ENCODE peak calls at places on chromosomes 3 and 15, in seven cellular contexts. B is osteocyte; G is activated B cell treated with CpG ODN at 0.5 μM for 24 hours; W is MM.1S; N is Caco-2; T is GM10248; M is CD8-positive, alpha-beta T cell. H is an unnamed sample.

GRCh38 chr15:50925281-50925680 is 16.8 kb downstream of the AP4E1 start:
- DNase-seq in M (no peak), B (no peak), W (no peak), G (no peak), T (no peak), N (no peak), H (no peak)

GRCh38 chr15:31031471-31032064 is 40.1 kb upstream of the MTMR10 start:
- DNase-seq in T (peak), W (peak), G (no peak), N (no peak), M (no peak), B (no peak), H (peak)

GRCh38 chr3:15769256-15769915 is 28.4 kb downstream of the ANKRD28 start:
- DNase-seq in B (no peak), T (peak), W (no peak), G (no peak), N (no peak), M (no peak), H (no peak)

GRCh38 chr3:31086698-31087097 is 192.2 kb upstream of the GADL1 start:
- DNase-seq in T (no peak), B (no peak), N (no peak), M (no peak), W (no peak), G (no peak), H (no peak)

GRCh38 chr3:179933079-179933478 is 103.7 kb downstream of the PEX5L start:
- DNase-seq in N (no peak), M (no peak), G (no peak), T (no peak), W (no peak), B (no peak), H (no peak)

GRCh38 chr3:104145164-104145563 is 1221.5 kb upstream of the ALCAM start:
- DNase-seq in W (no peak), T (no peak), N (no peak), G (no peak), M (no peak), B (no peak), H (no peak)

GRCh38 chr3:131200636-131201199 is 174.0 kb downstream of the NEK11 start:
- DNase-seq in T (no peak), G (no peak), N (no peak), M (no peak), B (no peak), W (no peak), H (no peak)

GRCh38 chr3:23882487-23882918 is 34.3 kb downstream of the NKIRAS1 start:
- DNase-seq in W (no peak), G (no peak), M (no peak), B (no peak), T (no peak), N (no peak), H (no peak)

GRCh38 chr3:101163554-101163953 is 156.8 kb downstream of the IMPG2 start:
- DNase-seq in N (no peak), B (no peak), G (no peak), T (no peak), M (no peak), W (no peak), H (no peak)

GRCh38 chr3:126664591-126665214 is 9.8 kb upstream of the TXNRD3 start:
- DNase-seq in T (no peak), G (no peak), N (peak), B (no peak), W (no peak), M (no peak), H (no peak)

GRCh38 chr3:194637066-194637465 is 3.8 kb upstream of the TMEM44 start:
- DNase-seq in T (no peak), M (no peak), N (no peak), W (no peak), B (peak), G (no peak), H (no peak)

GRCh38 chr3:127424766-127425504 is 137.1 kb upstream of the PRR20G start:
- DNase-seq in W (no peak), M (no peak), T (no peak), G (no peak), B (peak), N (no peak), H (no peak)

GRCh38 chr15:80998252-80998651 is 2.5 kb upstream of the TLNRD1 start:
- DNase-seq in W (no peak), N (no peak), T (no peak), B (no peak), G (no peak), M (no peak), H (no peak)

GRCh38 chr3:123028233-123028828 is 768 bp upstream of the SEMA5B start:
- DNase-seq in M (no peak), N (peak), G (peak), B (no peak), W (peak), T (peak), H (peak)

GRCh38 chr15:66711886-66712285 is 9.8 kb downstream of the SMAD6 start:
- DNase-seq in T (no peak), G (no peak), N (no peak), B (no peak), W (no peak), M (no peak), H (no peak)

GRCh38 chr3:129317876-129318275 is 39.2 kb downstream of the HMCES start:
- DNase-seq in T (no peak), W (peak), N (no peak), B (no peak), M (no peak), G (no peak), H (no peak)

GRCh38 chr15:41621200-41622193 is 38.7 kb upstream of the MGA start:
- DNase-seq in W (no peak), N (peak), T (peak), B (peak), M (peak), G (peak), H (peak)

GRCh38 chr15:71761649-71762048 is 48.7 kb upstream of the NR2E3 start:
- DNase-seq in B (no peak), N (no peak), G (no peak), T (no peak), W (no peak), M (no peak), H (no peak)

GRCh38 chr3:13841141-13841540 is 38.7 kb downstream of the WNT7A start:
- DNase-seq in M (no peak), W (no peak), B (no peak), G (no peak), N (no peak), T (no peak), H (no peak)

GRCh38 chr3:195526492-195526891 is 16.6 kb downstream of the PPP1R2 start:
- DNase-seq in N (no peak), W (no peak), G (no peak), M (no peak), T (no peak), B (no peak), H (no peak)

GRCh38 chr15:57527382-57528091 is 64.2 kb upstream of the MYZAP start:
- DNase-seq in W (peak), B (no peak), N (peak), G (peak), M (no peak), T (peak), H (peak)

GRCh38 chr15:85751731-85752421 is 42.8 kb downstream of the KLHL25 start:
- DNase-seq in N (no peak), T (no peak), W (no peak), G (no peak), M (no peak), B (no peak), H (no peak)

GRCh38 chr3:49173116-49173791 is 1.9 kb downstream of the KLHDC8B start:
- DNase-seq in W (no peak), N (no peak), T (no peak), M (no peak), B (no peak), G (no peak), H (no peak)

GRCh38 chr3:107752202-107752990 is 229.6 kb downstream of the BBX start:
- DNase-seq in G (no peak), W (peak), T (no peak), B (no peak), M (no peak), N (peak), H (no peak)

GRCh38 chr3:145807990-145808389 is 353.0 kb downstream of the PLOD2 start:
- DNase-seq in N (peak), M (no peak), G (no peak), W (no peak), B (no peak), T (no peak), H (no peak)

GRCh38 chr3:129562803-129563202 is 19.8 kb downstream of the H1-8 start:
- DNase-seq in T (no peak), G (no peak), N (no peak), B (no peak), W (no peak), M (no peak), H (no peak)

GRCh38 chr15:98754283-98755022 is 106.1 kb downstream of the IGF1R start:
- DNase-seq in W (no peak), M (no peak), G (no peak), T (no peak), N (no peak), B (no peak), H (no peak)

GRCh38 chr3:42229942-42230688 is 35.9 kb downstream of the CCK start:
- DNase-seq in M (no peak), G (no peak), T (no peak), B (no peak), N (peak), W (no peak), H (no peak)
- TF ChIP-seq CTCF in M (no peak), G (no peak), T (peak), B (peak), N (peak), W (peak), H (no peak)

DNA sequence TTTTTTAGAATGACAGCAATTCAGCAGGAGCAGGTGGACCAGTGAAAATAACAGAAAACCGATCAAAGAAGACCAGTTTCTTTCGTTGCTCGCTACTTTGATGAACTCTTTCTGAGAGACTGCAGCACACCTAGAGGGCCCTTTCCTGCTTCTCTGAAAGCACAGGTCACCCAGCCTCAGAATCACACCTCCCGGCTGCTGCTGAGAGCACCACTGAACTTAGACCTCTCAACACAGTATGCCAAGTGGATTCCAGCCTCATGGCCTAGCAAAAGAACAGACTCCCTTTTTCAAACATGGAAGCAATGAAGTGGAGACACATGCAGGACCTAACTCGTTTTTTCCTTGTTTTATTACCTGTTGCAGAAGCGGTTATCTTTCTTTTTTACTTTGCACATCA is 13.9 kb upstream of the APH1B start:
- DNase-seq in G (no peak), N (peak), W (no peak), M (no peak), T (no peak), B (no peak), H (no peak)
- TF ChIP-seq CTCF in G (no peak), N (no peak), W (no peak), M (no peak), T (no peak), B (no peak), H (no peak)

GRCh38 chr3:12686096-12686495 is 22.2 kb upstream of the RAF1 start:
- DNase-seq in G (no peak), B (no peak), M (no peak), N (no peak), T (no peak), W (no peak), H (no peak)

GRCh38 chr3:12691733-12692132 is 27.8 kb upstream of the RAF1 start:
- DNase-seq in M (no peak), W (no peak), G (no peak), T (no peak), N (peak), B (no peak), H (no peak)

GRCh38 chr3:12687948-12688347 is 24.0 kb upstream of the RAF1 start:
- DNase-seq in M (no peak), N (no peak), G (no peak), W (no peak), T (no peak), B (no peak), H (no peak)

GRCh38 chr3:12692444-12692843 is 28.5 kb upstream of the RAF1 start:
- DNase-seq in T (no peak), G (no peak), B (no peak), M (no peak), W (no peak), N (no peak), H (no peak)

DNA sequence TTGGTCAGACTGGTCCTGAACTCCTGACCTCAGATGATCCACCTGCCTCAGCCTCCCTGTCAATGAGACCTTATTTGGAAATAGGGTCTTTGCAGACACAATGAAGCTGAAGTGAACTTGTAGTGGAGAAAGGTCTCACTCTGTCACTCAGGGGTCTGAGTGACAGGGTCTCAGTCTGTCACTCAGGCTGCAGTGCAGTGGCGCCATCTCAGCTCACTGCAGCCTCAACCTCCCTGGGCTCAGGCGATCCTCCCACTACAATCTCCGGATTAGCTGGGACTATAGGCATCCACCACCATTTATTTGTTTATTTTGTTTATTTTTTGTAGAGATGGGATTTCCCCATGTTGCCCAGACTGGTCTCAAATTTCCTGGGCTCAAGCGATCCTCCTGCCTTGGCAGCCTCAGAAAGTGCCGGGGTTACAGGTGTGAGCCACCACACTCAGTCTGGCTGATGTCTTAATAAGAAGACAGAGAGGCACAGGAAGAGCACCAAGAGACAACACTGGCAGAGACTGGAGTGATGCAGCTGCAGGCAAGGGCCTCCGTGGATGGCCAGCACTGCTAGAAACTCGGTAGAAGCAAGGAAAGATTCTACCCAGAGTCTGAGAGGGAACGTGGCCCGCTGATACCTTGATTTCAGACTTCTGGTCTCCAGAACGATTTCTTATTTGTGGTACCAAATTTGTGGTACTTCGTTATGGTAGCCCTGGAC is 26.2 kb upstream of the RAF1 start:
- DNase-seq in M (no peak), G (no peak), W (no peak), B (no peak), N (no peak), T (no peak), H (no peak)
- TF ChIP-seq CTCF in M (no peak), G (no peak), W (no peak), B (no peak), N (no peak), T (no peak), H (no peak)

GRCh38 chr3:5579342-5579741 is 391.8 kb downstream of the EDEM1 start:
- DNase-seq in B (no peak), N (no peak), M (no peak), G (no peak), W (no peak), T (no peak), H (no peak)

GRCh38 chr3:5580821-5581220 is 393.3 kb downstream of the EDEM1 start:
- DNase-seq in N (no peak), T (no peak), M (no peak), B (no peak), G (no peak), W (no peak), H (no peak)

GRCh38 chr3:5585085-5585484 is 397.6 kb downstream of the EDEM1 start:
- DNase-seq in B (no peak), W (no peak), N (no peak), G (no peak), T (no peak), M (no peak), H (no peak)

GRCh38 chr3:5581743-5582142 is 394.2 kb downstream of the EDEM1 start:
- DNase-seq in M (no peak), W (no peak), G (no peak), T (no peak), N (no peak), B (no peak), H (no peak)

DNA sequence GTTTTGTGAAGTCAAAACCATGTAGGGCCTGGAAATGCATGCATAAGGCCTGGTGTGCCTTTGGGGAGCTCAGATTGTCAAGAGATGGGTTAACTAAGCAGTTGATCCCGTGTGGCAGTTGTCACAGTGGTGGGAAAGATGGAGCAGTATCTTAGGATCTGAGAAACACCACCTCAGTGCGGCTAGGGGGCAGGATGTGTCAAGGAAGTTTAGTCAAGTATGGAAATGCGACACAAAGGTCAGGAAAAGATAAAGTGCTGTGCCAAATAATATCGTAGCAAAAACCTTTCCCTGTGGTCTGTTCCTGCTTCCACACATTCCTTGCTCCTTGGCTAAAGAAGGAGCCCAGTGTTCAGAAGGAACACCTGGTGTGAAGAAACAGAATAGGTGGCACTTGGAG is 396.4 kb downstream of the EDEM1 start:
- DNase-seq in T (no peak), M (no peak), B (no peak), N (no peak), G (no peak), W (no peak), H (no peak)
- TF ChIP-seq CTCF in T (no peak), M (no peak), B (no peak), N (no peak), G (no peak), W (no peak), H (no peak)

DNA sequence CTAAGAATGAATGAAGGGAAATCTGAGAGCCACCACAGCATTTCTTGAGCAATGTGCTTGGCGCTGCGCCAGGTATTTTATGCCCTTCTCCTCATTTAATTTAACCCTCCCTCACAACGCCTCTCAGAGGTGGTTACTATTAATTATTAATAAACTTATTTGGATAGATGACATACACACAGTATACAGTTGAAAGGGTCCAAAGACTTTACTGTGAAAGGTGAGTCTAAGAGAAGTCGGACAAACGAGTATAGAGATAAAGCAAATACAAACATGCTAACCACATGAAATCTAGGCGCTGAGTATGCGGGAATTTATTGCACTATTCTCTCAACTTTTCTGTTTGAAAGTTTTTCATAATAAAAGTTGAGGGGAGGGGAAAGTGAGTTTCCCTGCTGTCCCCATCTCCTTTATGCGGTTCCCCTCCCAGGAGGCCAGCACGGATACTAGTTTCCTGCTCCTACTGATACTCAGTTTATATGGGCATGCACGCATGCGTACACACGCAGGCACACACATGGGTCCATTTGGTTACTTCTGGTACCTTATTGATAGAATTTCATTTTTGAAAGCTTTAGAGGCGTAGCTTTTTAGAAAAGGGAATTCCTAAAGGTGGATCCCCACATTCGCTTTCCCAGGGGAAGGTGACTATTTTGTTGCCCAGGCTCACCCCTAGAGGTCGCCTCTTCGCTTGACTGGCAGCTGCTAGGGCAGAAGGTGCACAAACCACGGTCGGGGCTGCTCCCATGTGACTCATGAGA is 28.5 kb upstream of the KCTD6 start:
- DNase-seq in W (peak), G (peak), T (peak), M (peak), N (peak), B (no peak), H (peak)
- TF ChIP-seq CTCF in W (peak), G (peak), T (peak), M (peak), N (peak), B (peak), H (peak)

DNA sequence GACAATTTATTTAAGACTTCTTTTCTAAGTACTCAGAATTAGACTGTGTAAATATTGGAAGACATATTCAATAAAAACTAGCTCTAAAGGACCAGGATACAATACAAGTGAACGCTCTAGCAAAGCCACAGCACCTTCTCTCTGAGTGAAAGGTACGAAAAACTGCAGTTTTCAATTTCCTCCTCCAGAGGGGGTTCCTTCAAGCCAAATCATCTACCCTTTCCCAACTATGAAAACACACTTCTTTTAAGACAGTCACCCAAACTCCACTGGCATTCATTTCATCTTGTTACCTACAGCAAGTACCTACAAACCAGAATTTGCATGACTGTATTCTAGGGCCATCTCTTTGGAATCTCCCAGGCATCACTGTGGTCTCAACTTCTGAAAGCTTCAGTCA is 165.8 kb downstream of the ERC2 start:
- DNase-seq in T (no peak), B (no peak), N (peak), W (no peak), G (no peak), M (no peak), H (no peak)
- TF ChIP-seq CTCF in T (peak), B (peak), N (peak), W (peak), G (no peak), M (no peak), H (no peak)

GRCh38 chr3:174122411-174122810 is 724.9 kb downstream of the NLGN1 start:
- DNase-seq in T (no peak), W (no peak), G (no peak), B (no peak), N (no peak), M (no peak), H (no peak)

GRCh38 chr3:174126990-174127758 is 729.6 kb downstream of the NLGN1 start:
- DNase-seq in W (no peak), T (no peak), G (no peak), N (no peak), B (no peak), M (no peak), H (no peak)

GRCh38 chr3:174120997-174121396 is 723.5 kb downstream of the NLGN1 start:
- DNase-seq in N (no peak), W (no peak), G (no peak), B (no peak), M (no peak), T (no peak), H (no peak)

GRCh38 chr3:174125267-174125844 is 727.8 kb downstream of the NLGN1 start:
- DNase-seq in M (no peak), W (peak), G (no peak), T (no peak), N (peak), B (no peak), H (peak)
- TF ChIP-seq CTCF in M (no peak), W (peak), G (no peak), T (peak), N (peak), B (peak), H (no peak)